ENCODE peak calls at places on chromosome 17, in six cellular contexts. W, E, S, I, Z and B are unnamed samples.

GRCh38 chr17:3003401-3004149 is 59.8 kb downstream of the OR1D5 start:
- DNase-seq in S (no peak), W (no peak), I (no peak), Z (no peak), E (no peak), B (no peak)

GRCh38 chr17:50199651-50200446 is 1.6 kb downstream of the COL1A1 start:
- DNase-seq in W (peak; percentile 68), Z (peak; percentile 80), E (peak; percentile 93), S (peak; percentile 97), I (peak; percentile 98), B (peak; percentile 95)

GRCh38 chr17:68344701-68345136 is 53.4 kb downstream of the ARSG start:
- DNase-seq in Z (no peak), S (no peak), W (peak; percentile 23), E (no peak), I (no peak), B (no peak)

GRCh38 chr17:77451894-77452852 is 311.4 kb downstream of the SEC14L1 start:
- DNase-seq in Z (peak; percentile 69), S (peak; percentile 76), W (no peak), E (peak; percentile 72), I (peak; percentile 90), B (peak; percentile 87)

GRCh38 chr17:38403491-38403890 is 24.8 kb upstream of the ARHGAP23 start:
- DNase-seq in Z (no peak), W (no peak), I (peak; percentile 75), E (peak; percentile 20), S (peak; percentile 50), B (peak; percentile 67)

GRCh38 chr17:82458885-82459424 is 414 bp downstream of the NARF start:
- DNase-seq in I (peak; percentile 65), Z (no peak), E (peak; percentile 19), W (no peak), S (no peak), B (peak; percentile 26)

GRCh38 chr17:69320908-69321238 is 6.1 kb downstream of the ABCA5 start:
- DNase-seq in W (no peak), S (no peak), I (no peak), Z (no peak), E (no peak), B (no peak)

GRCh38 chr17:81480140-81480917 is 32.3 kb downstream of the ACTG1 start:
- DNase-seq in S (no peak), I (peak; percentile 62), Z (no peak), E (peak; percentile 76), W (no peak), B (no peak)

GRCh38 chr17:10271004-10271620 is 72.7 kb upstream of the GAS7 start:
- DNase-seq in E (no peak), S (no peak), I (no peak), Z (no peak), W (no peak), B (no peak)

GRCh38 chr17:36933174-36934143 is 3.8 kb upstream of the LHX1 start:
- DNase-seq in W (no peak), S (peak; percentile 41), Z (no peak), I (no peak), E (no peak), B (no peak)

GRCh38 chr17:40678902-40679522 is 14.0 kb upstream of the KRT222 start:
- DNase-seq in E (no peak), I (no peak), Z (no peak), S (no peak), W (no peak), B (no peak)

GRCh38 chr17:15261063-15261817 is 3.9 kb downstream of the PMP22 start:
- DNase-seq in S (peak; percentile 75), I (peak; percentile 80), W (peak; percentile 51), Z (no peak), E (peak; percentile 60), B (peak; percentile 79)

GRCh38 chr17:78365561-78366108 is 5.8 kb upstream of the SOCS3 start:
- DNase-seq in W (peak; percentile 96), I (peak; percentile 50), E (no peak), S (peak; percentile 97), Z (peak; percentile 85), B (peak; percentile 97)

GRCh38 chr17:62576382-62576781 is 51.1 kb upstream of the MRC2 start:
- DNase-seq in S (no peak), W (no peak), Z (no peak), E (no peak), I (no peak), B (no peak)

GRCh38 chr17:75737133-75737962 is 16.1 kb downstream of the ITGB4 start:
- DNase-seq in Z (no peak), W (no peak), I (no peak), E (no peak), S (no peak), B (no peak)

GRCh38 chr17:41710472-41711090 is 1.6 kb upstream of the GAST start:
- DNase-seq in Z (no peak), S (no peak), W (no peak), I (peak; percentile 72), E (peak; percentile 75), B (no peak)

GRCh38 chr17:76449126-76449525 is 3.8 kb downstream of the UBE2O start:
- DNase-seq in W (no peak), Z (no peak), S (no peak), I (no peak), E (no peak), B (no peak)

GRCh38 chr17:83194761-83195329 is 115.4 kb downstream of the METRNL start:
- DNase-seq in W (no peak), I (no peak), E (no peak), S (no peak), Z (no peak), B (no peak)

GRCh38 chr17:73189417-73190099 is 3.3 kb upstream of the COG1 start:
- DNase-seq in W (peak; percentile 29), E (peak; percentile 76), Z (no peak), I (peak; percentile 81), S (peak; percentile 87), B (peak; percentile 94)

GRCh38 chr17:76437467-76438402 is 15.2 kb downstream of the UBE2O start:
- DNase-seq in Z (no peak), E (no peak), W (no peak), I (no peak), S (no peak), B (no peak)

GRCh38 chr17:63041251-63041650 is 75.2 kb downstream of the TANC2 start:
- DNase-seq in I (no peak), Z (no peak), E (no peak), W (no peak), S (no peak), B (no peak)

GRCh38 chr17:77186141-77186604 is 45.4 kb downstream of the SEC14L1 start:
- DNase-seq in I (no peak), Z (no peak), E (no peak), W (no peak), S (no peak), B (no peak)

GRCh38 chr17:67639997-67640396 is 77.7 kb upstream of the NOL11 start:
- DNase-seq in W (no peak), E (no peak), I (no peak), S (no peak), Z (no peak), B (no peak)

GRCh38 chr17:72931163-72931562 is 161.3 kb downstream of the SLC39A11 start:
- DNase-seq in Z (no peak), W (no peak), S (peak; percentile 65), I (no peak), E (no peak), B (no peak)

GRCh38 chr17:78219396-78220150 is 5.5 kb downstream of the BIRC5 start:
- DNase-seq in E (no peak), W (no peak), I (no peak), S (peak; percentile 69), Z (no peak), B (peak; percentile 38)

GRCh38 chr17:7043544-7044268 is at the start of gene SLC16A11:
- DNase-seq in Z (peak; percentile 75), S (no peak), E (peak; percentile 21), W (no peak), I (no peak), B (no peak)

GRCh38 chr17:34220045-34220775 is 34.9 kb upstream of the CCL2 start:
- DNase-seq in W (no peak), Z (no peak), I (no peak), E (no peak), S (no peak), B (no peak)

GRCh38 chr17:21173543-21173942 is 40.4 kb downstream of the TMEM11 start:
- DNase-seq in S (no peak), E (no peak), Z (peak; percentile 17), I (no peak), W (no peak), B (no peak)

GRCh38 chr17:78823282-78824046 is 17.1 kb downstream of the USP36 start:
- DNase-seq in Z (no peak), E (no peak), I (no peak), S (no peak), W (no peak), B (no peak)

GRCh38 chr17:12352127-12352526 is 313.6 kb upstream of the MYOCD start:
- DNase-seq in I (no peak), W (no peak), S (no peak), Z (no peak), E (no peak), B (no peak)
- H2BK15ac ChIP-seq in I (no peak overlapping the region), W (no peak overlapping the region), S (no peak overlapping the region), Z (no peak overlapping the region), E (no peak overlapping the region), B (no peak overlapping the region)

GRCh38 chr17:47301161-47301560 is 22.6 kb upstream of the EFCAB13 start:
- DNase-seq in E (no peak), Z (no peak), W (no peak), S (no peak), I (no peak), B (no peak)

GRCh38 chr17:47299239-47299910 is 24.4 kb upstream of the EFCAB13 start:
- DNase-seq in S (no peak), I (no peak), W (no peak), E (no peak), Z (no peak), B (no peak)

GRCh38 chr17:47297661-47298400 is 25.9 kb upstream of the EFCAB13 start:
- DNase-seq in S (no peak), I (no peak), E (no peak), Z (no peak), W (no peak), B (no peak)

GRCh38 chr17:47300718-47301117 is 23.0 kb upstream of the EFCAB13 start:
- DNase-seq in S (no peak), W (no peak), E (no peak), I (no peak), Z (no peak), B (no peak)

GRCh38 chr17:47298712-47299111 is 25.0 kb upstream of the EFCAB13 start:
- DNase-seq in Z (no peak), I (no peak), S (no peak), W (no peak), E (no peak), B (no peak)
- H2BK15ac ChIP-seq in Z (no peak overlapping the region), I (no peak overlapping the region), S (no peak overlapping the region), W (peak overlapping the region; percentile 56), E (no peak overlapping the region), B (no peak overlapping the region)

DNA sequence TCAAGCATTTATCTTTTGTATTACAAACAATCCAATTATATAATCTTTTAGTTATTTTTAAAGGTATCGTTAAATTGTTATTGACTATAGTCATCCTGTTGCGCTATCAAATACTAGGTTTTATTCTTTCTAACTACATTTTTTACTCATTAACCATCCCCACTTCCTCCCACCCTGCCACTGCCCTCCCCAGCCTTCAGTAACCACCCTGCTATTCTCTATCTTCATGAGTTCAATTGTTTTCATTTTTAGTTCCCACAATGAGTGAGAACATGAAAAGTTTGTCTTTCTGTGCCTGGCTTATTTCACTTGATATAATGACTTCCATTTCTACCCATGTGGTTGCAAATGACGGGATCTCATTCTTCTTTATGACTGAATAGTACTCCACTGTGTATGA is 94.1 kb upstream of the MYOCD start:
- DNase-seq in Z (no peak), I (no peak), E (no peak), W (no peak), S (no peak), B (no peak)
- H2BK15ac ChIP-seq in Z (no peak overlapping the region), I (no peak overlapping the region), E (peak overlapping the region; percentile 40), W (no peak overlapping the region), S (no peak overlapping the region), B (no peak overlapping the region)

GRCh38 chr17:60311936-60312335 is 80.0 kb downstream of the USP32 start:
- DNase-seq in S (no peak), Z (no peak), E (peak; percentile 77), W (no peak), I (peak; percentile 38), B (no peak)
- H2BK15ac ChIP-seq in S (no peak overlapping the region), Z (no peak overlapping the region), E (no peak overlapping the region), W (no peak overlapping the region), I (no peak overlapping the region), B (no peak overlapping the region)